ENCODE peak calls at places on chromosomes 4 and X, in seven cellular contexts. J is Peyer's patch, M is PC-3, R is GM23248, L is cardiac muscle cell, X is Karpas-422, B is testis. H is an unnamed sample. For H3K9me3 and H3K4me1, the result is how much of the 10 kb centered on the place peaks cover.

GRCh38 chrX:106802388-106803275 is at the start of gene TBC1D8B:
- DNase-seq in R (peak), M (peak), J (peak), L (peak), B (peak), X (no peak), H (peak)

GRCh38 chr4:183348136-183348535 is 25.9 kb upstream of the CLDN24 start:
- DNase-seq in J (no peak), B (no peak), R (no peak), L (no peak), M (no peak), X (no peak), H (no peak)

GRCh38 chr4:38654273-38654672 is 9.7 kb upstream of the KLF3 start:
- DNase-seq in M (no peak), B (no peak), R (no peak), X (no peak), J (no peak), L (no peak), H (no peak)

GRCh38 chr4:176805155-176805554 is 12.4 kb upstream of the VEGFC start:
- DNase-seq in X (no peak), L (no peak), M (no peak), B (no peak), R (peak), J (no peak), H (no peak)

GRCh38 chr4:164683040-164683439 is 70.9 kb upstream of the SMIM31 start:
- DNase-seq in M (no peak), R (no peak), J (no peak), L (no peak), X (no peak), B (no peak), H (no peak)

GRCh38 chrX:15301924-15302323 is 13.5 kb downstream of the ASB11 start:
- DNase-seq in R (peak), J (peak), B (peak), X (no peak), M (no peak), L (no peak), H (peak)

GRCh38 chrX:119150163-119151135 is 22.8 kb upstream of the KIAA1210 start:
- DNase-seq in X (no peak), M (no peak), L (no peak), B (peak), J (no peak), R (no peak), H (no peak)

GRCh38 chrX:51215266-51215665 is 117.4 kb upstream of the NUDT10 start:
- DNase-seq in B (peak), M (peak), R (no peak), L (peak), J (no peak), X (peak), H (no peak)

GRCh38 chr4:20506827-20507226 is 193.4 kb upstream of the PACRGL start:
- DNase-seq in M (peak), L (no peak), B (no peak), J (no peak), R (peak), X (no peak), H (no peak)

GRCh38 chr4:130077275-130077674 is 981.3 kb downstream of the C4orf33 start:
- DNase-seq in L (no peak), B (no peak), R (no peak), J (no peak), X (no peak), M (peak), H (no peak)

GRCh38 chr4:25029479-25030282 is 1.1 kb downstream of the LGI2 start:
- DNase-seq in J (no peak), M (no peak), L (no peak), R (no peak), X (no peak), B (no peak), H (no peak)

GRCh38 chr4:134024251-134024650 is 177.3 kb downstream of the PABPC4L start:
- DNase-seq in B (no peak), R (peak), J (no peak), M (peak), L (peak), X (no peak), H (no peak)

DNA sequence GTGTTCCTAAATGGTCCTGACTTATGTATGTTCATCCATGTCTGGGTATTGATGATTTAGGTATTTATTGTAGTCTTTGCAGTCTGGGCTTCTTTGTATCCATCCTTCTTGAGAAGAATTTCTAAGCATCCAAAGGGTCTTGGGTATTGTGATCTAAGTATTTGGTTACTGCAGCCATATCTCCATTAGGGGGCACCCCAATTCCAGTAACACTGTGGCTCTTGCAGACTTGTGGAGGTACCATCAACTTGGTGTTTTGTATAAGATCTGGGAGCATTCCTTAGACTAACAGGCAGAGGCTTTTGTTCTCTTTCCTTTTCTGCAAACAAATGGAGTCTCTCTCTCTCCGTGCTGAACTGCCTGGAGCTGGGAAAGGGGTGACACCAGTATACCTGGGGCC is 113.7 kb upstream of the NEXMIF start:
- DNase-seq in M (peak), L (peak), R (peak), J (no peak), X (peak), B (peak), H (no peak)
- H3K9me3 ChIP-seq in M (under half), L (under half), R (under half), J (under half), X (under half), B (under half), H (under half)

GRCh38 chrX:69156638-69157037 is 8.6 kb downstream of the PJA1 start:
- DNase-seq in B (no peak), R (no peak), J (no peak), L (no peak), X (no peak), M (no peak), H (no peak)
- H3K4me1 ChIP-seq in B (under half), R (under half), J (under half), L (under half), X (under half), M (under half), H (under half)

DNA sequence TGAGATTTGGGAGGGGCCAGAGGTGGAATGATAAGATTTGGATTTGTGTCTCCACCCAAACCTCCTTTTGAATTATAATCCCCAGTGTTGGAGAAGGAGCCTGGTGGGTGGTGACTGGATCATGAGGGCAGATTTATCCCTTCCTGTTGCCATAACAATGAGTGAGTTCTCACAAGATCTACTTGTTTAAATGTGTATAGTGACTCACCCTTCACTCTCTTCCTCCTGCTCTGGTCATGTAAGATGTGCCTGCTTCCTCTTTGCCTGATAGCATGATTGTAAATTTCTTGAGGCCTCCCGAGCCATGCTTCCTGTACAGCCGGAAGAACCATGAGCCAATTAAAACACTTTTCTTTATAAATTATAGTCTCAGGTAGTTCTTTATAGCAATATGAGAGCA is 348.6 kb downstream of the AR start:
- DNase-seq in M (no peak), B (no peak), X (no peak), J (no peak), L (no peak), R (no peak), H (no peak)
- H3K9me3 ChIP-seq in M (under half), B (under half), X (under half), J (under half), L (under half), R (under half), H (under half)

GRCh38 chr4:151667025-151667424 is 93.8 kb downstream of the GATB start:
- DNase-seq in M (no peak), J (no peak), B (no peak), X (no peak), L (no peak), R (peak), H (no peak)

GRCh38 chr4:151670843-151671242 is 90.0 kb downstream of the GATB start:
- DNase-seq in X (no peak), R (no peak), B (no peak), J (no peak), L (no peak), M (no peak), H (no peak)

GRCh38 chr4:151669990-151670389 is 90.8 kb downstream of the GATB start:
- DNase-seq in X (no peak), M (no peak), B (no peak), L (no peak), R (no peak), J (no peak), H (no peak)

GRCh38 chr4:151667666-151668065 is 93.1 kb downstream of the GATB start:
- DNase-seq in J (no peak), B (no peak), X (no peak), L (no peak), R (no peak), M (no peak), H (no peak)

GRCh38 chr4:151668687-151669402 is 92.0 kb downstream of the GATB start:
- DNase-seq in M (no peak), L (no peak), R (no peak), J (no peak), B (no peak), X (no peak), H (no peak)
- H3K4me1 ChIP-seq in M (under half), L (under half), R (under half), J (under half), B (under half), X (under half), H (under half)

DNA sequence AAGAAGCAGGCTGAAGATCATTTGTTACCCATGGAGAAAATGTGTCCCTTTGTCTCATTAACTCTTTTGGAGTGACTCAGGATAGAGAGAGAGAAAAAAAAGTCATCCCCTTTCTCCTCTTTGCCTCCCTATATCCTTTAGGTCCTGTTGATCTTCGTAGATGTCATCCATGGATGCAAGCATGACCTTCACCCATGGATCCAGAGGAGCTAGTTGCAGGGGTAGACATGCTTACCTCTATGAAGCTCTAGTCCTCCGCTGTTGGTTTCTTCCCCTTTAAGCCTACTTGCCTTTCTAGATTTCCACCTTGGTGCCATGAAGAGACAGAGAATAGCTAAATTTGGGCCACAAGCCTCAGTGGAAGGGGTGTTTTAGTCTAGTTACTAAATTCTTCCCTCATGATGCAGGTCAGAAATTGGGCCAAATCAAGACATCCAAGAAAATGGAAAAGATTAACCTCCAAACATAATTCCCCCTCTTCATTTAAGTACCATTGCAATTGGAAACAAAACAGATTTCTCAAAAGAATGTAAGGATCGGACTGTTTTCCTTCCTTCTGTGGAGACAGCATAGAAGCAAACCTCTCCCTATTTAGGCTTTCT is 178.4 kb downstream of the TECRL start:
- DNase-seq in L (peak), X (peak), M (peak), R (peak), J (no peak), B (peak), H (no peak)
- H3K9me3 ChIP-seq in L (under half), X (under half), M (under half), R (under half), J (under half), B (under half), H (under half)

H was measured in right lobe of liver.